ENCODE peak calls at places on chromosome 1, in five cellular contexts. N is HL-60, V is stomach, P is left cardiac atrium, F is GM23248. L is an unnamed sample.

GRCh38 chr1:12040457-12041051 is 21.3 kb downstream of the MIIP start:
- DNase-seq in N (no peak), V (no peak), P (no peak), F (peak; percentile 95), L (no peak)

GRCh38 chr1:234111458-234112142 is 207.1 kb downstream of the SLC35F3 start:
- DNase-seq in N (no peak), V (no peak), P (peak; percentile 23), F (peak; percentile 30), L (no peak)

GRCh38 chr1:1250828-1251284 is 4.3 kb upstream of the C1QTNF12 start:
- DNase-seq in N (no peak), V (no peak), P (no peak), F (no peak), L (peak; percentile 45)

GRCh38 chr1:9166289-9167235 is 37.7 kb upstream of the GPR157 start:
- DNase-seq in N (no peak), V (no peak), P (no peak), F (no peak), L (no peak)

GRCh38 chr1:227242811-227243682 is 75.2 kb downstream of the CDC42BPA start:
- DNase-seq in N (no peak), V (no peak), P (no peak), F (no peak), L (no peak)

GRCh38 chr1:230728710-230729392 is 14.9 kb upstream of the AGT start:
- DNase-seq in N (no peak), V (peak; percentile 68), P (no peak), F (no peak), L (no peak)

GRCh38 chr1:1956101-1956500 is 37.0 kb upstream of the TMEM52 start:
- DNase-seq in N (no peak), V (no peak), P (no peak), F (no peak), L (no peak)

GRCh38 chr1:75614455-75615379 is 3.8 kb upstream of the SLC44A5 start:
- DNase-seq in N (no peak), V (peak; percentile 50), P (peak; percentile 66), F (peak; percentile 50), L (peak; percentile 41)

GRCh38 chr1:25008192-25008485 is 78.1 kb upstream of the RUNX3 start:
- DNase-seq in N (no peak), V (no peak), P (no peak), F (peak; percentile 26), L (no peak)

GRCh38 chr1:169624122-169624521 is 5.8 kb downstream of the SELP start:
- DNase-seq in N (no peak), V (no peak), P (no peak), F (no peak), L (no peak)